ENCODE peak calls at places on chromosome 1, in nine cellular contexts. S, U, M, G, X, L, H, K and Y are unnamed samples.
A peak's percentile ranks its signal among the peaks of the same experiment; 100 is the strongest.

GRCh38 chr1:228445867-228446584 is 29.4 kb upstream of the TRIM17 start:
- DNase-seq in S (no peak), U (no peak), M (no peak), G (no peak), X (no peak), L (no peak), H (no peak), K (no peak), Y (no peak)

GRCh38 chr1:185400057-185400456 is 83.0 kb upstream of the IVNS1ABP start:
- DNase-seq in S (no peak), U (no peak), M (no peak), G (no peak), X (no peak), L (no peak), H (no peak), K (no peak), Y (no peak)

GRCh38 chr1:174626031-174627020 is 178.6 kb downstream of the GPR52 start:
- DNase-seq in S (no peak), U (no peak), M (no peak), G (no peak), X (no peak), L (no peak), H (no peak), K (no peak), Y (no peak)

GRCh38 chr1:219788091-219788490 is 140.3 kb downstream of the SLC30A10 start:
- DNase-seq in S (no peak), U (no peak), M (no peak), G (no peak), X (no peak), L (no peak), H (no peak), K (no peak), Y (no peak)

GRCh38 chr1:15733726-15734226 is 2.3 kb upstream of the SLC25A34 start:
- DNase-seq in S (no peak), U (no peak), M (no peak), G (no peak), X (no peak), L (no peak), H (no peak), K (no peak), Y (no peak)

GRCh38 chr1:11473635-11474034 is 5.3 kb upstream of the DISP3 start:
- DNase-seq in S (no peak), U (no peak), M (no peak), G (no peak), X (no peak), L (no peak), H (peak; percentile 76), K (no peak), Y (no peak)

GRCh38 chr1:156836041-156836654 is 19.5 kb upstream of the SH2D2A start:
- DNase-seq in S (no peak), U (no peak), M (no peak), G (no peak), X (no peak), L (no peak), H (no peak), K (no peak), Y (no peak)

GRCh38 chr1:68047659-68048026 is 2.8 kb downstream of the DIRAS3 start:
- DNase-seq in S (no peak), U (no peak), M (no peak), G (no peak), X (no peak), L (no peak), H (no peak), K (no peak), Y (no peak)

GRCh38 chr1:21307663-21308062 is 17.4 kb upstream of the ECE1 start:
- DNase-seq in S (peak; percentile 81), U (no peak), M (no peak), G (no peak), X (no peak), L (no peak), H (peak; percentile 81), K (no peak), Y (no peak)

GRCh38 chr1:207804746-207805468 is 53.1 kb downstream of the CD46 start:
- DNase-seq in S (no peak), U (no peak), M (no peak), G (no peak), X (no peak), L (peak; percentile 55), H (no peak), K (no peak), Y (no peak)

GRCh38 chr1:207807395-207808321 is 55.8 kb downstream of the CD46 start:
- DNase-seq in S (no peak), U (peak; percentile 70), M (no peak), G (no peak), X (peak; percentile 72), L (peak; percentile 83), H (peak; percentile 33), K (no peak), Y (peak; percentile 71)

GRCh38 chr1:207808322-207808705 is 56.5 kb downstream of the CD46 start:
- DNase-seq in S (no peak), U (no peak), M (no peak), G (no peak), X (peak; percentile 66), L (peak; percentile 55), H (no peak), K (no peak), Y (no peak)

GRCh38 chr1:207805841-207806421 is 54.1 kb downstream of the CD46 start:
- DNase-seq in S (peak; percentile 96), U (peak; percentile 72), M (no peak), G (no peak), X (peak; percentile 45), L (peak; percentile 94), H (peak; percentile 88), K (no peak), Y (no peak)

DNA sequence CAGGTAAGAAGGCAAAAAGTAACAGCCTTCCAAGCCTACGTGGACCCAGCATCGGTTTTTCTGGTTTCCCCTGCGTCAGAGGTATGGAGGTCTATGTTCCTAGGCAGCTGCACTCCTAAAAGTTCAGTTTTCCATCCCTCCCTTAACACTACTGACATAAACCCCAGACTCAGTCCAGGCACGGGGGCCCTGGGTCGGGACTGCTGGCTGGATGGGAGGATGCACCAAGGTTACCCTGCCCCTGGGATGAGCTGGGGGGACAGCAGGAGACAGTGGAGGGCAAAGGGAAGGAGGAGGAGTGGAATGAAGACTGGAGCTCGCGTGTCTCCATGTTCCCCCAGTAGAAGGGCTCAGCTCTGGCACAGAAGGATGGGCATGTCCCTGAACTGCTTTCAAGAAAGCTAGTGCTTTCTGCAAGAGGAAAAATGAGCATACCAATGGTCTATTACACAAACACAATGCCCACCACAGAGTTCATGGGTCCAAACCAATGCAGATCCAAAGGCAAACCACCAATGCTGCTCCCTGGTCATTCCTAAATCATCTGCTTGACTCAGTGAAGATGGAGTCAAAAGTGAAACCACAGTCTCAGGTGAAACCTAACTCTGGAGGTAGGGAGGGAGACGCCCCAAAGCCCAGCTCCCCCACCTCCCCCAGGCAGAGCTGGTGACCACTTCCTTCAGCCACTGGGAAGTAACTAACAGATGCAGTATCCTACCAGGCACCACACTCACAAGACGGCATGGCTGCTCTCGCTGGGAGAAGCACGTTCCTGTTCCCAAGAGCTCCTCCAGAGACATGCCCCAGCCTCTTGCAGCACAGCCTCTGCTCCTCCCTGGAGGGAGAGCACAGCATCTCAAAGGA is 54.9 kb downstream of the CD46 start:
- DNase-seq in S (no peak), U (no peak), M (no peak), G (no peak), X (peak; percentile 3), L (peak; percentile 89), H (no peak), K (no peak), Y (no peak)
- H3K4me3 ChIP-seq in S (no peak overlapping the region), U (peak overlapping the region; percentile 13), M (no peak overlapping the region), G (no peak overlapping the region), X (no peak overlapping the region), L (no peak overlapping the region), H (no peak overlapping the region), K (no peak overlapping the region), Y (no peak overlapping the region)

DNA sequence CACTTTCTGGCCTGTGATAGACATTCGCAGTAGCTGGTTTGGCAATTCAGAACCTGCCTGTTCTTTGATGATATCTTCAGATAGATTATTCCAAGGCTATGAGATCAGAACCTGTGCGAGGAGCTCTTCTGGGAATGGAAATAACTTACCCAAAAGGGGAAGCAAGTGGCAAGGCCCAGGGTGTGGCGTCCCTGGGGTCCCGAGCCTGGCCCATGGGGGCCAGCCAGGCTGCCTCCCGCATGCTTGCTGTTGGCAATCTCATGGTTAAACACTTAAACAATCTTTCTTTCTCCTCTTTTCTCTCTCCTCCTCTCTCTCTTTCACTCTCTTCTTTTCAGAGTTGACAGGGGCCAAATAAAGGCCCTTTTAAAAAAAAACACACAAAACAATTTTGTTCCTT is 108.1 kb downstream of the RNF220 start:
- DNase-seq in S (no peak), U (no peak), M (no peak), G (no peak), X (no peak), L (no peak), H (no peak), K (no peak), Y (peak; percentile 33)
- H3K27me3 ChIP-seq in S (no peaks in the 10 kb centered on the region), U (peaks cover 23% of the 10 kb centered on the region), M (no peaks in the 10 kb centered on the region), G (no peaks in the 10 kb centered on the region), X (peaks cover 1% of the 10 kb centered on the region), L (no peaks in the 10 kb centered on the region), H (peaks cover 55% of the 10 kb centered on the region), K (no peaks in the 10 kb centered on the region), Y (no peaks in the 10 kb centered on the region)

DNA sequence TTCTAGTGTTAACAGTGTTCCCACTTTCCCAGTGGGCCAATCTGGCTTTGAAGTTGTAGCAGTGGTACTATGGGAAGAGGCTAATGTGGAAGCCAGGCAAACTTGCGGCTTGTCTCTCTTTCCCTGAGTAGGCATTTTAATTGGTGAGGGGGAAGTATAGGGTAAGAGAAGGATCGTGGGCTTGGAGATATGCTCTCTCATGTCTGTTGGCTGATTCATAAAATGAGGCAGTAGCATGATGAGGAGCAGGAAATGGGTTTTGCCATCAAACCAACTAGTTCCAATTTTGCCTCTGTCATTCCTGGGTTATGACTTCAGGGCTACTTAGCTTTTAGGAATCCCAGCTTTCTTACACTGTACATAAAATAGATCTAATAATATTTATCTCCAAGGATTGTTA is 12.1 kb downstream of the C8A start:
- DNase-seq in S (no peak), U (no peak), M (no peak), G (no peak), X (no peak), L (no peak), H (no peak), K (no peak), Y (no peak)
- TF ChIP-seq POLR2AphosphoS5 in S (no peak), U (no peak), M (no peak), G (no peak), X (no peak), L (no peak), H (no peak), K (no peak), Y (no peak)

DNA sequence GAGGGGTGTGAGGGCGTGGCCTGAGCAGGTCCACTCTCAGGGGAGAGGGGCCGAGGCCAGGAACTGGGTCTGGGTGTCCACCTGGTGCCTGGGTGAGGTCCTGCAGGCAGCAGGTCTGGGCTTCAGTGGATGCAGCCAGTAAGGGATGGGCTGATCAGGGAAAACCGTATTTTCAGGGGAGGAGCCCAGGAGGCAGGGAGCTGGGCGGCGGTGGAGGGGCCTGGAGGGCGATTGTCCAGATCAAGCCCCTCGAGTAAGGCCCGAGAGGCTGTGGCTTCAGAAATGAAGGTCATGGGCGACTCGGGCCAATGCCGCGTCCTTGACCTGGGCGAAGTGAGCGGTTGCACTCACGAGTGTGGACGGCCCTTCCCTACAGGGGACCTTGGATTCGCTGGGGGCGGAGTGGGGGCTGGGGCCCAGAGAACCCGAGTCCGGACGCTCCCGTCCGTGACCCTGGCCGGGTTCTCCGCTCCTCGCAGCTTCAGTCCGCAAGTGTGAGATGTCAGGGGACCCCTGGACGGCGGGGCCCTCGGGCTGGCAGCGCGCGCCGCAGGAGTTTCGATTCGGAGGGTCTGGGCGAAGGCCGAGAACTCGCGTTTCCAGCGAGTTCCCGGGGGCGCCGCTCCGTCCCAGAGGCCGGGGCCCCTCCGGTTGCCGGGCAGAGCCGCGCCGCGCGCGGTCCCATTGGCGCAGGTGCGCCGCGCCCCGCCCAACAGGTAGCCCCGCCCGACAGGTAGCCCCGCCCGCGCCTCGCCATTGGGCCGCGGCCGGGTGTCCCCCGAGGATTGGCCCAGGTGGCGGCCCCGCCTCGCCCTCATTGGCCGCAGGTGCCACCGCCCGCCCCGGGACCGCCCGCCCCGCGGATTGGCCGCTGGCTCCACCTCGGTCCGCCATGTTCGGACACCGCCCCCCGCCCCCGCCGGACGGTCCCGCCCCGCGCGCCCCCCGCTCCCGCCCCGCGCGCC is at the start of gene PRKCZ:
- DNase-seq in S (peak; percentile 78), U (peak; percentile 97), M (peak; percentile 71), G (peak; percentile 93), X (peak; percentile 94), L (no peak), H (peak; percentile 76), K (no peak), Y (peak; percentile 92)
- H3K4me3 ChIP-seq in S (peak within 1 kb of the TSS; percentile 2), U (peak within 1 kb of the TSS; percentile 75), M (peak within 1 kb of the TSS; percentile 79), G (peak within 1 kb of the TSS; percentile 42), X (peak within 1 kb of the TSS; percentile 70), L (peak within 1 kb of the TSS; percentile 65), H (peak within 1 kb of the TSS; percentile 19), K (peak within 1 kb of the TSS; percentile 65), Y (peak within 1 kb of the TSS; percentile 68)